ENCODE peak calls at places on chromosome 22, in nine cellular contexts. T, D, H, C, Q, E, U, N and I are unnamed samples.

GRCh38 chr22:36461665-36462474 is 19.6 kb downstream of the TXN2 start:
- DNase-seq in T (no peak), D (peak), H (peak), C (no peak), Q (no peak), E (peak), U (no peak), N (no peak), I (no peak)

GRCh38 chr22:35195821-35196220 is 61.5 kb upstream of the HMGXB4 start:
- DNase-seq in T (no peak), D (no peak), H (no peak), C (no peak), Q (no peak), E (no peak), U (no peak), N (no peak), I (no peak)

GRCh38 chr22:23833911-23834317 is 4.9 kb downstream of the DERL3 start:
- DNase-seq in T (no peak), D (no peak), H (no peak), C (no peak), Q (no peak), E (no peak), U (no peak), N (no peak), I (no peak)

GRCh38 chr22:17114958-17115235 is 6.3 kb downstream of the TMEM121B start:
- DNase-seq in T (no peak), D (no peak), H (no peak), C (no peak), Q (no peak), E (no peak), U (no peak), N (no peak), I (no peak)

GRCh38 chr22:46626911-46627805 is 7.0 kb downstream of the GRAMD4 start:
- DNase-seq in T (no peak), D (no peak), H (no peak), C (no peak), Q (no peak), E (no peak), U (no peak), N (no peak), I (no peak)

GRCh38 chr22:36510966-36511881 is 4.4 kb upstream of the FOXRED2 start:
- DNase-seq in T (no peak), D (peak), H (peak), C (no peak), Q (peak), E (no peak), U (peak), N (no peak), I (no peak)

GRCh38 chr22:46524203-46524740 is 13.1 kb downstream of the CELSR1 start:
- DNase-seq in T (no peak), D (no peak), H (no peak), C (no peak), Q (no peak), E (no peak), U (no peak), N (no peak), I (no peak)

GRCh38 chr22:29199702-29200400 is 5.8 kb upstream of the EMID1 start:
- DNase-seq in T (no peak), D (no peak), H (no peak), C (peak), Q (no peak), E (no peak), U (no peak), N (no peak), I (no peak)

GRCh38 chr22:50700387-50701075 is 27.9 kb downstream of the SHANK3 start:
- DNase-seq in T (no peak), D (no peak), H (no peak), C (no peak), Q (no peak), E (no peak), U (no peak), N (no peak), I (peak)

GRCh38 chr22:31695423-31695822 is 33.4 kb upstream of the PISD start:
- DNase-seq in T (no peak), D (no peak), H (no peak), C (no peak), Q (no peak), E (no peak), U (no peak), N (no peak), I (no peak)

GRCh38 chr22:30459206-30460052 is 12.4 kb downstream of the SEC14L3 start:
- DNase-seq in T (no peak), D (no peak), H (no peak), C (peak), Q (no peak), E (no peak), U (no peak), N (no peak), I (no peak)

GRCh38 chr22:36493690-36494110 is 12.3 kb upstream of the TXN2 start:
- DNase-seq in T (no peak), D (no peak), H (no peak), C (peak), Q (no peak), E (no peak), U (no peak), N (peak), I (no peak)

GRCh38 chr22:39135092-39135896 is 17.2 kb downstream of the CBX7 start:
- DNase-seq in T (no peak), D (no peak), H (no peak), C (peak), Q (no peak), E (no peak), U (peak), N (no peak), I (peak)

GRCh38 chr22:43166132-43166930 is 15.0 kb downstream of the TSPO start:
- DNase-seq in T (no peak), D (no peak), H (no peak), C (no peak), Q (no peak), E (no peak), U (no peak), N (no peak), I (no peak)

GRCh38 chr22:46010951-46011626 is 34.1 kb upstream of the WNT7B start:
- DNase-seq in T (no peak), D (no peak), H (no peak), C (no peak), Q (no peak), E (no peak), U (no peak), N (no peak), I (no peak)